ENCODE peak calls at places on chromosomes 6 and 20, in five cellular contexts. S is glutamatergic neuron, Z is AG09309, U is right atrium auricular region, A is NCI-H2171 treated with DMSO at 0.1 percent for 48 hours. K is an unnamed sample.

GRCh38 chr6:1708820-1709612 is 99.3 kb downstream of the FOXC1 start:
- DNase-seq in A (no peak), Z (no peak), S (no peak), U (no peak), K (peak)

GRCh38 chr6:74780831-74781230 is 425.0 kb downstream of the COL12A1 start:
- DNase-seq in A (no peak), S (no peak), U (no peak), Z (no peak), K (no peak)

GRCh38 chr6:148611213-148611612 is 135.6 kb upstream of the UST start:
- DNase-seq in Z (peak), S (no peak), A (no peak), U (peak), K (no peak)

GRCh38 chr6:52725530-52726192 is 37.6 kb downstream of the GSTA2 start:
- DNase-seq in U (no peak), Z (no peak), A (no peak), S (no peak), K (no peak)

GRCh38 chr20:37917436-37917835 is 14.5 kb downstream of the VSTM2L start:
- DNase-seq in A (no peak), Z (no peak), S (no peak), U (no peak), K (no peak)

GRCh38 chr20:50197463-50197862 is 6.8 kb downstream of the CEBPB start:
- DNase-seq in U (no peak), Z (no peak), S (no peak), A (no peak), K (no peak)

GRCh38 chr20:59004763-59005522 is 2.1 kb downstream of the CTSZ start:
- DNase-seq in S (peak), Z (no peak), U (no peak), A (no peak), K (no peak)

GRCh38 chr6:151063339-151063738 is 176.4 kb upstream of the AKAP12 start:
- DNase-seq in U (no peak), A (no peak), Z (peak), S (no peak), K (no peak)

GRCh38 chr6:160261991-160262718 is 3.5 kb upstream of the SLC22A2 start:
- DNase-seq in S (no peak), U (no peak), A (no peak), Z (no peak), K (no peak)

GRCh38 chr6:31400467-31401289 is 2.7 kb upstream of the MICA start:
- DNase-seq in Z (no peak), S (no peak), U (peak), A (no peak), K (no peak)

GRCh38 chr20:39916236-39916635 is 772.8 kb downstream of the MAFB start:
- DNase-seq in A (no peak), Z (no peak), U (no peak), S (no peak), K (no peak)